ENCODE peak calls at places on chromosomes 1 and 21, in five cellular contexts. R is K562, A is H1, H is GM12878, W is HepG2. N is an unnamed sample.

GRCh38 chr1:174875306-174875705 is 124.4 kb upstream of the CACYBP start:
- DNase-seq in H (no peak), R (no peak), A (no peak), W (peak), N (peak)

GRCh38 chr1:25694167-25694566 is 77.6 kb downstream of the MAN1C1 start:
- DNase-seq in R (no peak), A (no peak), W (no peak), H (no peak), N (no peak)

GRCh38 chr1:241269116-241269515 is 87.9 kb downstream of the RGS7 start:
- DNase-seq in R (no peak), W (peak), H (no peak), A (peak), N (peak)

GRCh38 chr1:8133190-8133589 is 107.1 kb upstream of the ERRFI1 start:
- DNase-seq in H (no peak), R (no peak), W (no peak), A (no peak), N (no peak)

GRCh38 chr21:39720126-39720778 is 24.7 kb upstream of the IGSF5 start:
- DNase-seq in W (no peak), A (no peak), H (no peak), R (no peak), N (peak)

GRCh38 chr1:232963366-232963765 is 13.0 kb downstream of the NTPCR start:
- DNase-seq in A (no peak), W (no peak), H (no peak), R (no peak), N (no peak)

GRCh38 chr1:10456661-10457060 is 6.8 kb downstream of the CORT start:
- DNase-seq in R (no peak), W (no peak), A (no peak), H (no peak), N (no peak)

GRCh38 chr1:15522551-15522950 is 1.5 kb downstream of the CASP9 start:
- DNase-seq in W (no peak), H (no peak), R (no peak), A (no peak), N (no peak)

GRCh38 chr1:45512641-45513054 is 9.0 kb downstream of the PRDX1 start:
- DNase-seq in R (peak), A (peak), H (no peak), W (peak), N (peak)

GRCh38 chr1:119987112-119987511 is 82.3 kb downstream of the NOTCH2 start:
- DNase-seq in W (no peak), R (no peak), A (no peak), H (no peak), N (no peak)
- H3K27ac ChIP-seq in W (no peak), R (no peak), A (no peak), H (no peak), N (no peak)

DNA sequence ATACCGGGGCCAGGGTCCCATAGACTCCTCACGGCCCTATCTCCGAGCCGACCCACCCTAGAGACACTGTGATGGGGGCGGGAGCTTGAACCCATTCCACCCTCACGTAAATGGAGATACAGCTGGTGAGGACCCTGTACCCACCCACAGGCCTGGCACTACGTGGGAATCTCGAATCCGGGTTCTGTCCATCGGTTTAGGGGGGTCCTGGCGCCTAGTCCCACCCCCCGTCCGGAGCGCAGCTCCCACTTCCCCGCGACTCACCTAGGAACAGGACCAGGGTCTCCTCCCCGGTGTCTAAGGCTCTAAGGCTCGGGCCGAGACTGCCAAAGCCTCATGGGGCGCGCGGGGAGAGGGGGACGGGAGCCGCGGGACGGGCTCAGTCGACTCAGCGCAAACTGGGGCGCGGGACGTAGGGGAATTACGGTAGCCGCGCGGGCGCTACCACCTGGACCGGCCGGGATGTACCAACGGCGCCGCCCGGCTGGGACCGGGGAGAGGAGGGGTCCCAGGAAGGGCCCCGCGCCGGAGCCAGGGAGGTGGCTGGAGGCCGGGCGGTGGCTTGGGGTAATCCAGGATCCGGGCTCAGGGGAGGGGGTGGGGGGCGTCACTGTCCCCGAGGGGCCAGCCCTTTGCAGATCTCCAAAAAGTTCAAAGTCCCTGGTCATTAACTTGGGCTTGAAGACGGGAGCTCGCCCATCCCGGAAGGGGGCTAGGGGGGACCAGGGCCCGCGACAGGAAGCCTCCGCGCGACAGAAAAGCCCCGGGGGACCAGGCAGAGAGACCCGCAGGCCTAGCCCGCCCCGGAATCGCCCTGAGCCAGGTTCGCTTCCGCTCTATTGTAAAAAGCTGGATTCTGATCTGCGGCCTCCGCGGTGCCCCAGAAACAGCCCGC is 1.0 kb downstream of the PLEKHG5 start:
- DNase-seq in A (peak), W (peak), H (peak), R (peak), N (peak)
- TF ChIP-seq CREB1 in A (peak), W (no peak), H (no peak), R (no peak), N (peak)

DNA sequence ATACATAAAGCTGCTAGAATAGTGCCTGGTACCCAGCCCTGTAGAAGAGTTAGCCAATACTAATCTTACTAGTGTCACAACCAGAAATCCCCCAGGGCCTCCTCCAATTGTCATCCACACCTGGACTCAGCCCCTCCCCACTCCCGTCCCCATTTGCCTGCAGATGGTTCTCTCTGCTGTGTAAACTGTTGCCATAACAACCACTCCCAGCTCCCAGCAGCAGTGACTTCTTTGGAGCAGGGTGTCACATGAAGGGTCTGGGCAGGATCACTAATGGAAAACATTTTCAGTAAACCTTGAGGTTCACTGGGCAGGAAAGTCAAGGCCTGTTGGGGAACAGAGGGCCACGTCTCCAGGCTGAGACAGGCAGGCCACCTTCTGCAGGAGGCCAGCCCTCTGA is 126.0 kb upstream of the IPO9 start:
- DNase-seq in R (peak), H (no peak), A (no peak), W (no peak), N (peak)
- TF ChIP-seq POLR2AphosphoS5 in R (no peak), H (no peak), A (no peak), W (no peak), N (no peak)

GRCh38 chr1:245837741-245838140 is 669.3 kb downstream of the SMYD3 start:
- DNase-seq in R (no peak), W (no peak), A (no peak), H (no peak), N (no peak)

GRCh38 chr1:245843101-245843500 is 664.0 kb downstream of the SMYD3 start:
- DNase-seq in R (no peak), W (no peak), A (no peak), H (no peak), N (no peak)

GRCh38 chr1:245840971-245841370 is 666.1 kb downstream of the SMYD3 start:
- DNase-seq in R (no peak), A (no peak), H (no peak), W (no peak), N (no peak)

DNA sequence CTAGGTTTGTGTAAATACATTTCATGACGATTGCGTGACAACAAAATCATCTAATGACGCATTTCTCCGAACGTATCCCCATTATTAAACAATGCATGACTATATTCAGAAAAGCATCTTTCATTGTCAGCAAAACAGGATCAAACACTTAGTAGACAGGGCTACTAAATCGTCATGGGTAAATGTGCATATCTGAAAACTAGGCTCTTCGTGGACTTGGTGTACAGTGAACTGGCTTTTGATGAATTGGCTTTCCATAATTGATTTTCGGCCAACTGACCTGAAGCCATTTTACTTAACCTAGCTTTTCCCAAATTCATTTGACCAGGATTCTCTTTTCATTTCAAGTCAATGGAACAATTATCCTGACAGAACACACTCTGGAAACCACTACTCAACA is 665.0 kb downstream of the SMYD3 start:
- DNase-seq in H (no peak), W (no peak), A (no peak), R (no peak), N (no peak)
- H3K27ac ChIP-seq in H (no peak), W (no peak), A (no peak), R (no peak), N (no peak)

GRCh38 chr1:226915672-226915995 is 24.5 kb upstream of the COQ8A start:
- DNase-seq in A (no peak), H (no peak), R (no peak), W (no peak), N (no peak)
- TF ChIP-seq CREB1 in A (no peak), H (no peak), R (no peak), W (no peak), N (no peak)

DNA sequence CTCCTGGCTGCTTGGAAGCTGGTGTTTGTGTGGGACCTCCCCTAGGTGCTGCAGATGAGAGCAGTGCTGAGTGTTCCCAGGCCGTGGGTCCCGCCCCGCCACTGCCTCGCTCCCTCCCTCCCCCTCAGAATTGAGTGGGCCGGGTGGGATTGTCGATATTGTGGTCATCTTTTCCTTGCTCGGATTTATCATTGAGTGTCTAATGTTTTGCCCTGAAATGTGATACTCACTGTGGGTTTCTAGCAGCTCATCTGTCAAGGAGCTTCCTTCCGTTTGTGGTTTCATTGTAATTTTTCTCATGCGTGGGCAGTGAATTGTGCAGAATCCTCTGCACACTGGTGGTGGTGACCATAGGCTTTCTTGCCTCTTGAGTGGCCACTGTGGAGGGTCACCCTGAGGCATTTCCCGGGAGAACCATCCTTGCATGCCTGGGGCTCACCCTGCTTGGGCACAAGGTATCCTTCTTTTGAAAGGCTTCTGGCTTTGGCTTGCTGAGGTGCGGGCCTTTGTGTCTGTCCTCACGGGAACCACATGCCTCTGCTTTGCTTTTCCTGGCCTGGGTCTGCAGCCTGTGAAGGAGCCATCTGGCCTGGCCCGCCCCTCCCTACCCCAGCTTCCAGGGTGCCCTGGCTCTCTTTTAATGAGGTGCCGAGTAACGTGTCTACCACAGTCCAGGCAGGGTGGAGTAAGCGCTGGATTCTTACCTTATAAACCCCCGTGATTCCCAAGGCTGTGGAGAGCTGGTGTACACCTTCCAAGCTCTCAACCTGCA is 25.6 kb downstream of the SLX9 start:
- DNase-seq in W (no peak), H (no peak), A (no peak), R (no peak), N (no peak)
- TF ChIP-seq POLR2AphosphoS5 in W (no peak), H (no peak), A (no peak), R (no peak), N (no peak)

GRCh38 chr21:46067505-46068201 is 30.3 kb upstream of the COL6A2 start:
- DNase-seq in A (no peak), H (no peak), W (no peak), R (no peak), N (no peak)
- H3K27ac ChIP-seq in A (no peak), H (no peak), W (no peak), R (no peak), N (no peak)

GRCh38 chr1:66692681-66693080 is 59.6 kb upstream of the DYNLT5 start:
- DNase-seq in R (no peak), W (no peak), A (no peak), H (no peak), N (no peak)

GRCh38 chr1:66695121-66695520 is 57.1 kb upstream of the DYNLT5 start:
- DNase-seq in R (no peak), W (no peak), A (no peak), H (no peak), N (peak)

GRCh38 chr1:66693856-66694255 is 58.4 kb upstream of the DYNLT5 start:
- DNase-seq in A (no peak), H (no peak), R (no peak), W (no peak), N (no peak)

GRCh38 chr1:66687333-66687732 is 64.9 kb upstream of the DYNLT5 start:
- DNase-seq in W (no peak), R (no peak), A (no peak), H (no peak), N (no peak)

GRCh38 chr1:66690666-66691381 is 61.4 kb upstream of the DYNLT5 start:
- DNase-seq in W (no peak), H (no peak), R (no peak), A (no peak), N (peak)
- TF ChIP-seq CREB1 in W (no peak), H (no peak), R (no peak), A (no peak), N (no peak)